ENCODE peak calls at places on chromosomes 11 and 22, in seven cellular contexts. U, G, B, W, F, S and E are unnamed samples.
A peak's percentile ranks its signal among the peaks of the same experiment; 100 is the strongest.

GRCh38 chr11:84720706-84721402 is 906.3 kb downstream of the DLG2 start:
- DNase-seq in U (no peak), G (peak; percentile 53), B (peak; percentile 64), W (no peak), F (no peak), S (no peak), E (no peak)

GRCh38 chr11:75011357-75011756 is 22.6 kb downstream of the NEU3 start:
- DNase-seq in U (no peak), G (no peak), B (no peak), W (no peak), F (no peak), S (no peak), E (no peak)

GRCh38 chr11:97965849-97966646 is 1054.7 kb upstream of the CNTN5 start:
- DNase-seq in U (no peak), G (no peak), B (no peak), W (no peak), F (no peak), S (peak; percentile 72), E (no peak)

GRCh38 chr11:126165366-126166156 is 45.9 kb downstream of the RPUSD4 start:
- DNase-seq in U (no peak), G (no peak), B (peak; percentile 96), W (no peak), F (peak; percentile 43), S (no peak), E (no peak)

GRCh38 chr22:47883757-47884156 is 1121.3 kb downstream of the TBC1D22A start:
- DNase-seq in U (no peak), G (no peak), B (no peak), W (no peak), F (no peak), S (no peak), E (no peak)

GRCh38 chr22:50062509-50063135 is 4.5 kb upstream of the TTLL8 start:
- DNase-seq in U (no peak), G (no peak), B (no peak), W (no peak), F (no peak), S (no peak), E (no peak)

GRCh38 chr11:23789938-23790371 is 706.9 kb upstream of the LUZP2 start:
- DNase-seq in U (no peak), G (no peak), B (no peak), W (no peak), F (no peak), S (no peak), E (no peak)

GRCh38 chr22:25081409-25081824 is 118.2 kb upstream of the CRYBB3 start:
- DNase-seq in U (peak; percentile 15), G (peak; percentile 58), B (no peak), W (peak; percentile 17), F (peak; percentile 56), S (peak; percentile 59), E (peak; percentile 28)

GRCh38 chr11:84853841-84854497 is 773.2 kb downstream of the DLG2 start:
- DNase-seq in U (no peak), G (no peak), B (no peak), W (no peak), F (no peak), S (no peak), E (no peak)

GRCh38 chr11:134237557-134237922 is 13.1 kb downstream of the VPS26B start:
- DNase-seq in U (no peak), G (no peak), B (no peak), W (no peak), F (no peak), S (no peak), E (no peak)

GRCh38 chr22:27309713-27310112 is 491.8 kb downstream of the MN1 start:
- DNase-seq in U (no peak), G (no peak), B (no peak), W (no peak), F (no peak), S (no peak), E (no peak)

GRCh38 chr11:73576226-73576625 is 21.7 kb downstream of the FAM168A start:
- DNase-seq in U (no peak), G (no peak), B (no peak), W (no peak), F (no peak), S (no peak), E (no peak)

GRCh38 chr22:23565288-23565941 is 14.7 kb downstream of the IGLL1 start:
- DNase-seq in U (peak; percentile 4), G (peak; percentile 67), B (peak; percentile 51), W (no peak), F (no peak), S (no peak), E (no peak)

GRCh38 chr22:37669586-37669985 is 5.8 kb upstream of the LGALS1 start:
- DNase-seq in U (no peak), G (no peak), B (no peak), W (no peak), F (no peak), S (no peak), E (no peak)

GRCh38 chr11:11171854-11172253 is 181.2 kb downstream of the CSNK2A3 start:
- DNase-seq in U (no peak), G (no peak), B (no peak), W (no peak), F (no peak), S (no peak), E (no peak)

GRCh38 chr11:27621440-27622161 is 78.7 kb downstream of the BDNF start:
- DNase-seq in U (no peak), G (no peak), B (no peak), W (no peak), F (no peak), S (no peak), E (no peak)

GRCh38 chr11:11215944-11216343 is 137.1 kb downstream of the CSNK2A3 start:
- DNase-seq in U (no peak), G (no peak), B (no peak), W (no peak), F (peak; percentile 43), S (no peak), E (no peak)

GRCh38 chr11:123585206-123585605 is 69.2 kb downstream of the SCN3B start:
- DNase-seq in U (no peak), G (no peak), B (no peak), W (no peak), F (no peak), S (peak; percentile 7), E (peak; percentile 36)

GRCh38 chr11:72681226-72682153 is 7.3 kb upstream of the PDE2A start:
- DNase-seq in U (no peak), G (no peak), B (no peak), W (no peak), F (no peak), S (no peak), E (no peak)

DNA sequence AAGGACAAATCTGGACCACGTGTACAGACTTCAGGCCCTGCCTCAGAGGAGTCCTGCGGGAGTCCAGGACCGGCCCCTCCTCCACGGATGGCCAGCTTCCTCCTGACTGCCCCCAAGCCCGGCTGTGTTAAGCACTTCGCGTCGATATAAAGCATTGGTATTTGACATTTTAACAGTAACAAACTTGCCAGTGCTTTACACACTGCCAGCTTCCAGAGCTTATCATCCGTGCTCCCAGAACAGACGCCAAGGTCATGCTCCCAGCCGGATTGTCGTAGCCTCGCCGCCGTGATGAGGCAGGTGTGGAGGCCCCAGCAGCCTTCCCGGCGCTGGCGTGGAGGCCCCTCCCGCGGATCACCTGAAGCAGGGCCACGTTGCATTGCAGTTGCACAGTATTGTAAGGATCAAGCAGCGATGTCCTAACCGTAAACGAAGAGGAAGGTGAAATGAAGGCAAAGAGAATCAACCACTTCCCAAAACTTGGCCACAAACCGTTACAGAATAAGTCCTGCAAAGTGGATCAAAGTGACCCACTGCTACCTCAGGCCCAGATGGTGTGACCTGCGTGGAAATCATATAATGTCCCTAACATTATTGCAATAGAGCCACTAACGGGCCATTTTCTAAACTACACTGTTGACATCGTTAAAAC is 51.7 kb downstream of the CERK start:
- DNase-seq in U (no peak), G (no peak), B (no peak), W (no peak), F (no peak), S (peak; percentile 46), E (no peak)
- TF ChIP-seq CTCF in U (no peak), G (no peak), B (no peak), W (no peak), F (no peak), S (no peak), E (no peak)

DNA sequence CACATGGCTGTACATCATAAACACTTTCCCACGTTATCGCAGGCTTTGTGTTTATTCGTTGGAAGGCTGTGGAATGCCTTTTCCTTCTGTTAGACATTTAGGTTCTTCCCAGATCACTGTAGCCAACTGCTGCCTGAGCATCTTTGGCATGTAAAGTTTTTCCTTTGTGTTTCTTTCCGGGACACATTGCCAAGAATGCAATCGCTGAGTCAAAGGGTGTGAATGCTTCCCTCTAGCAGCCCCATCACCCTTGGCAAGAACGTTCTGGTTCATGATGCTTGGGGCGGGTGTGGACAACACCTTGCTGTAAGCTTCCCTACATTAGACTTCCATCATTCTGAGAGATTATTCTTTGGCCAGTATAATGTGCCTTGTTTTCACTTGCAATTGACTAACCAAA is 136.2 kb downstream of the OSBP2 start:
- DNase-seq in U (peak; percentile 81), G (no peak), B (no peak), W (peak; percentile 30), F (no peak), S (peak; percentile 92), E (peak; percentile 24)
- TF ChIP-seq POLR2AphosphoS5 in U (peak; percentile 36), G (no peak), B (no peak), W (no peak), F (no peak), S (peak; percentile 44), E (peak; percentile 71)

GRCh38 chr11:45147017-45147728 is 734 bp downstream of the PRDM11 start:
- DNase-seq in U (peak; percentile 86), G (peak; percentile 98), B (peak; percentile 98), W (peak; percentile 38), F (peak; percentile 87), S (peak; percentile 94), E (peak; percentile 95)
- TF ChIP-seq CTCF in U (no peak), G (no peak), B (no peak), W (no peak), F (no peak), S (no peak), E (peak; percentile 39)

GRCh38 chr11:10042699-10043098 is 251.3 kb downstream of the SBF2 start:
- DNase-seq in U (no peak), G (no peak), B (no peak), W (no peak), F (no peak), S (no peak), E (no peak)

GRCh38 chr11:10038916-10039315 is 255.1 kb downstream of the SBF2 start:
- DNase-seq in U (no peak), G (no peak), B (no peak), W (no peak), F (no peak), S (no peak), E (no peak)

GRCh38 chr11:10041337-10041736 is 252.7 kb downstream of the SBF2 start:
- DNase-seq in U (no peak), G (no peak), B (no peak), W (no peak), F (no peak), S (no peak), E (no peak)

GRCh38 chr11:10041803-10042202 is 252.2 kb downstream of the SBF2 start:
- DNase-seq in U (no peak), G (no peak), B (no peak), W (no peak), F (no peak), S (no peak), E (no peak)

DNA sequence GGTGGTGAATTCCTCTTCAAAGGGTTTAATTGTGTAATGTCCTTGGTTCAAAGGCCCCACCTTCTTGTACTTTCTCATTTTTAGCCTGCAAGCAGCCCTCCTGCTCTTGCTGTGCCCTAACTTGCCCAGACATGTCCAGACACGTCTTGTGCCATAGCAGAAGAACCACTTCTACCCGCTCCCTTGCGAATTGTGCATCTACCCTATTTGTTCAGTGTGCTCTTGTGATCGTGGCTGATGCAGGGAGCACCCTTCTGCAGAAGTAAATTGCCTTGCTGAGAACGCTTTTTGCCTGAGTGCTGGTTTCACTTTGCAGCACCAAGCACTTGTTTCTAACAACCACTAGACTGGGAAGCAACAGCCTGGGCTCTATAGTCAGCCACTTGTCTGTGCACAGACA is 249.4 kb downstream of the SBF2 start:
- DNase-seq in U (peak; percentile 10), G (no peak), B (no peak), W (no peak), F (peak; percentile 4), S (no peak), E (no peak)
- TF ChIP-seq POLR2AphosphoS5 in U (no peak), G (no peak), B (no peak), W (no peak), F (no peak), S (no peak), E (no peak)